ENCODE peak calls at places on chromosomes 11 and 22, in nine cellular contexts. One of them, this sample, is unnamed.

GRCh38 chr11:78539566-78539965 is 35.1 kb downstream of the NARS2 start:
- DNase-seq in GM12878: no peak
- DNase-seq in GM23248: no peak
- DNase-seq in mammary epithelial cell: no peak
- DNase-seq in K562: no peak
- DNase-seq in PC-9: no peak
- DNase-seq in HepG2: peak; percentile 6
- DNase-seq in fibroblast of lung: peak; percentile 69
- DNase-seq in endothelial cell of umbilical vein: no peak
- DNase-seq in this sample: no peak

GRCh38 chr11:77879218-77879617 is 58.3 kb downstream of the AAMDC start:
- DNase-seq in GM12878: peak; percentile 3
- DNase-seq in GM23248: peak; percentile 46
- DNase-seq in mammary epithelial cell: no peak
- DNase-seq in K562: no peak
- DNase-seq in PC-9: no peak
- DNase-seq in HepG2: no peak
- DNase-seq in fibroblast of lung: peak; percentile 73
- DNase-seq in endothelial cell of umbilical vein: no peak
- DNase-seq in this sample: no peak

GRCh38 chr11:5608778-5609177 is 12.3 kb downstream of the TRIM6 start:
- DNase-seq in GM12878: no peak
- DNase-seq in GM23248: no peak
- DNase-seq in mammary epithelial cell: no peak
- DNase-seq in K562: no peak
- DNase-seq in PC-9: no peak
- DNase-seq in HepG2: no peak
- DNase-seq in fibroblast of lung: no peak
- DNase-seq in endothelial cell of umbilical vein: no peak
- DNase-seq in this sample: no peak

GRCh38 chr22:45686004-45686403 is 14.4 kb downstream of the ATXN10 start:
- DNase-seq in GM12878: no peak
- DNase-seq in GM23248: peak; percentile 72
- DNase-seq in mammary epithelial cell: no peak
- DNase-seq in K562: no peak
- DNase-seq in PC-9: no peak
- DNase-seq in HepG2: no peak
- DNase-seq in fibroblast of lung: peak; percentile 33
- DNase-seq in endothelial cell of umbilical vein: no peak
- DNase-seq in this sample: no peak

GRCh38 chr11:45803981-45804805 is 756 bp upstream of the SLC35C1 start:
- DNase-seq in GM12878: no peak
- DNase-seq in GM23248: peak; percentile 73
- DNase-seq in mammary epithelial cell: peak; percentile 54
- DNase-seq in K562: peak; percentile 41
- DNase-seq in PC-9: peak; percentile 85
- DNase-seq in HepG2: peak; percentile 18
- DNase-seq in fibroblast of lung: peak; percentile 55
- DNase-seq in endothelial cell of umbilical vein: peak; percentile 42
- DNase-seq in this sample: no peak

GRCh38 chr11:15493921-15494630 is 379.4 kb downstream of the INSC start:
- DNase-seq in GM12878: no peak
- DNase-seq in GM23248: no peak
- DNase-seq in mammary epithelial cell: peak; percentile 9
- DNase-seq in K562: no peak
- DNase-seq in PC-9: no peak
- DNase-seq in HepG2: no peak
- DNase-seq in fibroblast of lung: peak; percentile 34
- DNase-seq in endothelial cell of umbilical vein: no peak
- DNase-seq in this sample: no peak

GRCh38 chr11:101867951-101868350 is 46.9 kb upstream of the CEP126 start:
- DNase-seq in GM12878: no peak
- DNase-seq in GM23248: no peak
- DNase-seq in mammary epithelial cell: no peak
- DNase-seq in K562: no peak
- DNase-seq in PC-9: no peak
- DNase-seq in HepG2: no peak
- DNase-seq in fibroblast of lung: peak; percentile 8
- DNase-seq in endothelial cell of umbilical vein: peak; percentile 5
- DNase-seq in this sample: no peak

GRCh38 chr22:47452184-47452583 is 689.7 kb downstream of the TBC1D22A start:
- DNase-seq in GM12878: no peak
- DNase-seq in GM23248: no peak
- DNase-seq in mammary epithelial cell: no peak
- DNase-seq in K562: peak; percentile 68
- DNase-seq in PC-9: no peak
- DNase-seq in HepG2: peak; percentile 53
- DNase-seq in fibroblast of lung: no peak
- DNase-seq in endothelial cell of umbilical vein: no peak
- DNase-seq in this sample: peak; percentile 68

GRCh38 chr22:46073683-46074504 is 76.4 kb upstream of the PPARA start:
- DNase-seq in GM12878: no peak
- DNase-seq in GM23248: peak; percentile 63
- DNase-seq in mammary epithelial cell: peak; percentile 41
- DNase-seq in K562: no peak
- DNase-seq in PC-9: peak; percentile 29
- DNase-seq in HepG2: no peak
- DNase-seq in fibroblast of lung: no peak
- DNase-seq in endothelial cell of umbilical vein: peak; percentile 53
- DNase-seq in this sample: no peak

GRCh38 chr22:49827307-49827852 is 293 bp downstream of the BRD1 start:
- DNase-seq in GM12878: no peak
- DNase-seq in GM23248: peak; percentile 69
- DNase-seq in mammary epithelial cell: no peak
- DNase-seq in K562: peak; percentile 74
- DNase-seq in PC-9: no peak
- DNase-seq in HepG2: no peak
- DNase-seq in fibroblast of lung: no peak
- DNase-seq in endothelial cell of umbilical vein: no peak
- DNase-seq in this sample: no peak

GRCh38 chr11:93493252-93493897 is 49.8 kb downstream of the SMCO4 start:
- DNase-seq in GM12878: no peak
- DNase-seq in GM23248: no peak
- DNase-seq in mammary epithelial cell: no peak
- DNase-seq in K562: no peak
- DNase-seq in PC-9: no peak
- DNase-seq in HepG2: peak; percentile 79
- DNase-seq in fibroblast of lung: no peak
- DNase-seq in endothelial cell of umbilical vein: no peak
- DNase-seq in this sample: no peak

GRCh38 chr11:104946907-104947306 is 21.5 kb downstream of the CASP4 start:
- DNase-seq in GM12878: peak; percentile 27
- DNase-seq in GM23248: peak; percentile 69
- DNase-seq in mammary epithelial cell: peak; percentile 48
- DNase-seq in K562: peak; percentile 12
- DNase-seq in PC-9: no peak
- DNase-seq in HepG2: peak; percentile 78
- DNase-seq in fibroblast of lung: peak; percentile 62
- DNase-seq in endothelial cell of umbilical vein: peak; percentile 74
- DNase-seq in this sample: peak; percentile 35

GRCh38 chr11:134359646-134360045 is 27.9 kb downstream of the GLB1L2 start:
- DNase-seq in GM12878: no peak
- DNase-seq in GM23248: no peak
- DNase-seq in mammary epithelial cell: no peak
- DNase-seq in K562: no peak
- DNase-seq in PC-9: no peak
- DNase-seq in HepG2: no peak
- DNase-seq in fibroblast of lung: no peak
- DNase-seq in endothelial cell of umbilical vein: no peak
- DNase-seq in this sample: no peak

GRCh38 chr11:33867996-33868645 is 23.8 kb downstream of the LMO2 start:
- DNase-seq in GM12878: no peak
- DNase-seq in GM23248: no peak
- DNase-seq in mammary epithelial cell: no peak
- DNase-seq in K562: no peak
- DNase-seq in PC-9: no peak
- DNase-seq in HepG2: no peak
- DNase-seq in fibroblast of lung: no peak
- DNase-seq in endothelial cell of umbilical vein: peak; percentile 75
- DNase-seq in this sample: no peak
- TF ChIP-seq EZH2 in GM12878: peak; percentile 22
- TF ChIP-seq EZH2 in GM23248: peak; percentile 71
- TF ChIP-seq EZH2 in mammary epithelial cell: no peak
- TF ChIP-seq EZH2 in K562: no peak
- TF ChIP-seq EZH2 in PC-9: no peak
- TF ChIP-seq EZH2 in HepG2: no peak
- TF ChIP-seq EZH2 in fibroblast of lung: no peak
- TF ChIP-seq EZH2 in endothelial cell of umbilical vein: no peak
- TF ChIP-seq EZH2 in this sample: no peak

GRCh38 chr11:20157768-20158167 is 2.5 kb downstream of the DBX1 start:
- DNase-seq in GM12878: no peak
- DNase-seq in GM23248: no peak
- DNase-seq in mammary epithelial cell: no peak
- DNase-seq in K562: no peak
- DNase-seq in PC-9: no peak
- DNase-seq in HepG2: no peak
- DNase-seq in fibroblast of lung: no peak
- DNase-seq in endothelial cell of umbilical vein: no peak
- DNase-seq in this sample: no peak
- TF ChIP-seq EZH2 in GM12878: no peak
- TF ChIP-seq EZH2 in GM23248: no peak
- TF ChIP-seq EZH2 in mammary epithelial cell: no peak
- TF ChIP-seq EZH2 in K562: no peak
- TF ChIP-seq EZH2 in PC-9: no peak
- TF ChIP-seq EZH2 in HepG2: no peak
- TF ChIP-seq EZH2 in fibroblast of lung: no peak
- TF ChIP-seq EZH2 in endothelial cell of umbilical vein: no peak
- TF ChIP-seq EZH2 in this sample: no peak

GRCh38 chr11:1388763-1389102 is 1.0 kb upstream of the BRSK2 start:
- DNase-seq in GM12878: no peak
- DNase-seq in GM23248: no peak
- DNase-seq in mammary epithelial cell: no peak
- DNase-seq in K562: no peak
- DNase-seq in PC-9: no peak
- DNase-seq in HepG2: no peak
- DNase-seq in fibroblast of lung: no peak
- DNase-seq in endothelial cell of umbilical vein: no peak
- DNase-seq in this sample: no peak
- TF ChIP-seq EZH2 in GM12878: no peak
- TF ChIP-seq EZH2 in GM23248: no peak
- TF ChIP-seq EZH2 in mammary epithelial cell: no peak
- TF ChIP-seq EZH2 in K562: no peak
- TF ChIP-seq EZH2 in PC-9: no peak
- TF ChIP-seq EZH2 in HepG2: peak; percentile 53
- TF ChIP-seq EZH2 in fibroblast of lung: no peak
- TF ChIP-seq EZH2 in endothelial cell of umbilical vein: no peak
- TF ChIP-seq EZH2 in this sample: no peak

DNA sequence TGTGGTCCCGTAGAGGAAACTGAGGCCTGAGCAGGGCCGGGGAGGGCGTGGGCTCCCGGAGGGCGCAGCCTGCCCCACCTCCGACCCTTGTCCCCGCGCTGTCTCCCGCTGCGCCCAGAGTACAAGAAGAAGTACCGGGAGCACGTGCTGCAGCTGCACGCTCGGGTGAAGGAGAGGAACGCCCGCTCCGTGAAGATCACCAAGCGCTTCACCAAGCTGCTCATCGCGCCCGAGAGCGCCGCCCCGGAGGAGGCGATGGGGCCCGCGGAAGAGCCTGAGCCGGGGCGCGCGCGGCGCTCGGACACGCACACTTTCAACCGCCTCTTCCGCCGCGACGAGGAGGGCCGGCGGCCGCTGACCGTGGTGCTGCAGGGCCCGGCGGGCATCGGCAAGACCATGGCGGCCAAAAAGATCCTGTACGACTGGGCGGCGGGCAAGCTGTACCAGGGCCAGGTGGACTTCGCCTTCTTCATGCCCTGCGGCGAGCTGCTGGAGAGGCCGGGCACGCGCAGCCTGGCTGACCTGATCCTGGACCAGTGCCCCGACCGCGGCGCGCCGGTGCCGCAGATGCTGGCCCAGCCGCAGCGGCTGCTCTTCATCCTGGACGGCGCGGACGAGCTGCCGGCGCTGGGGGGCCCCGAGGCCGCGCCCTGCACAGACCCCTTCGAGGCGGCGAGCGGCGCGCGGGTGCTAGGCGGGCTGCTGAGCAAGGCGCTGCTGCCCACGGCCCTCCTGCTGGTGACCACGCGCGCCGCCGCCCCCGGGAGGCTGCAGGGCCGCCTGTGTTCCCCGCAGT is 2.0 kb downstream of the NLRP6 start:
- DNase-seq in GM12878: no peak
- DNase-seq in GM23248: peak; percentile 64
- DNase-seq in mammary epithelial cell: peak; percentile 38
- DNase-seq in K562: no peak
- DNase-seq in PC-9: no peak
- DNase-seq in HepG2: no peak
- DNase-seq in fibroblast of lung: no peak
- DNase-seq in endothelial cell of umbilical vein: no peak
- DNase-seq in this sample: no peak
- TF ChIP-seq EZH2 in GM12878: no peak
- TF ChIP-seq EZH2 in GM23248: no peak
- TF ChIP-seq EZH2 in mammary epithelial cell: no peak
- TF ChIP-seq EZH2 in K562: no peak
- TF ChIP-seq EZH2 in PC-9: no peak
- TF ChIP-seq EZH2 in HepG2: no peak
- TF ChIP-seq EZH2 in fibroblast of lung: peak; percentile 35
- TF ChIP-seq EZH2 in endothelial cell of umbilical vein: no peak
- TF ChIP-seq EZH2 in this sample: no peak

DNA sequence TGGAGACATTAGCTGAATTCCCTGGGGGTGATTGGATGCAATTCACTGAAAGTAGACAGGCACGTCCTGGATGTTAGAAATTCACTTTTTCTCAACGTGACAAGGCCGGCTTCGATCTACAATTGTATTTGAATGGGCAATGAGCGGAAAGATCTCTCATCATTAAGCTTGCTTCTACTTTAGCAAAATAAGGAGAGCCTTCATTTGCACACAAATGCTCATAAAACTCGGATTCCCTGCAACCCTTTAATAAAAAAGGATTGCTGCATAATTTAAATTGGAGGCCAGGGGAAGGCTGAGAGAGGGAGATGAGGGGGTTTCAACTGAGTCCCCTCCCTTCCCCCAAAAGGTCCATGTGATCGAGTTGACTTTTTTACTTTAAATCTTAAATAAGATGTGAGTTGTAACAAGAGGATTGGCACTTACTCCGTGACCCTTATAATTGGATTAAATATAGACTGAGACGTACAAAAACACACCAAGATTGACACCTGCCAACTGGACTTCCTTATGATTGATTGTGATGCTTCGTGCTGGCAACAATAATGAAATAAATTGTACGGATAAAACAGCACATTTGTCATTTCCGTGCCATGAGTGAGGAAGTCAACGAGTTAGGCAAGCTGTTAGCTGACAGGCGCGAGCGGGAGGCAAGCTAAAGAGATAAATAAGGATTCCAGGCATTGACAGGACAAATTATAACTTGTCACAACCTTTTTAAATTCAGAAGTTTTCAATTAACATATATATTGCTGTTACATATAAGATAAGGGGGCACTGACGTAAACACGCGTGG is 10.9 kb upstream of the PAX6 start:
- DNase-seq in GM12878: no peak
- DNase-seq in GM23248: no peak
- DNase-seq in mammary epithelial cell: no peak
- DNase-seq in K562: no peak
- DNase-seq in PC-9: no peak
- DNase-seq in HepG2: no peak
- DNase-seq in fibroblast of lung: no peak
- DNase-seq in endothelial cell of umbilical vein: no peak
- DNase-seq in this sample: no peak
- TF ChIP-seq EZH2 in GM12878: no peak
- TF ChIP-seq EZH2 in GM23248: no peak
- TF ChIP-seq EZH2 in mammary epithelial cell: no peak
- TF ChIP-seq EZH2 in K562: no peak
- TF ChIP-seq EZH2 in PC-9: no peak
- TF ChIP-seq EZH2 in HepG2: no peak
- TF ChIP-seq EZH2 in fibroblast of lung: peak; percentile 45
- TF ChIP-seq EZH2 in endothelial cell of umbilical vein: peak; percentile 64
- TF ChIP-seq EZH2 in this sample: no peak